ENCODE peak calls at places on chromosome 14, in seven cellular contexts. L is Calu3, G is A172, M is H54, S is GM13976, F is WTC11, V is NCI-H1436 treated with DMSO at 0.1 percent for 48 hours. A is an unnamed sample.

GRCh38 chr14:105682956-105683570 is 156.7 kb downstream of the TMEM121 start:
- DNase-seq in V (no peak), F (no peak), L (no peak), M (no peak), G (no peak), S (no peak), A (no peak)

GRCh38 chr14:74697543-74697942 is 15.3 kb downstream of the AREL1 start:
- DNase-seq in V (no peak), M (peak), S (no peak), L (no peak), F (no peak), G (peak), A (no peak)

GRCh38 chr14:61420326-61420725 is 98.9 kb downstream of the PRKCH start:
- DNase-seq in L (no peak), G (peak), S (no peak), V (no peak), M (peak), F (no peak), A (peak)

GRCh38 chr14:54267172-54267571 is 129.6 kb upstream of the CDKN3 start:
- DNase-seq in M (no peak), S (peak), G (no peak), V (no peak), L (no peak), F (no peak), A (no peak)

GRCh38 chr14:75861161-75861621 is 120.6 kb downstream of the TGFB3 start:
- DNase-seq in S (no peak), G (peak), V (no peak), F (no peak), L (no peak), M (no peak), A (no peak)

GRCh38 chr14:89447182-89447970 is 30.3 kb upstream of the FOXN3 start:
- DNase-seq in M (no peak), V (no peak), L (no peak), S (no peak), G (no peak), F (no peak), A (no peak)

GRCh38 chr14:55802986-55803431 is 223.0 kb downstream of the KTN1 start:
- DNase-seq in F (no peak), M (peak), L (peak), G (peak), S (no peak), V (no peak), A (no peak)

GRCh38 chr14:25400607-25401206 is 350.8 kb upstream of the STXBP6 start:
- DNase-seq in V (no peak), G (peak), S (no peak), L (peak), F (peak), M (no peak), A (peak)

GRCh38 chr14:79596531-79596930 is 614.8 kb downstream of the DIO2 start:
- DNase-seq in L (no peak), F (no peak), M (no peak), S (no peak), V (no peak), G (peak), A (peak)

GRCh38 chr14:92688434-92689375 is 59.7 kb downstream of the LGMN start:
- DNase-seq in L (no peak), F (no peak), S (no peak), M (no peak), G (no peak), V (no peak), A (no peak)

GRCh38 chr14:52902971-52903385 is 47.9 kb downstream of the FERMT2 start:
- DNase-seq in G (no peak), M (no peak), S (no peak), F (no peak), L (peak), V (no peak), A (no peak)

GRCh38 chr14:90999299-90999698 is 61.1 kb downstream of the RPS6KA5 start:
- DNase-seq in G (no peak), L (no peak), F (no peak), S (no peak), V (no peak), M (no peak), A (no peak)

GRCh38 chr14:99809864-99810854 is 16.9 kb downstream of the EML1 start:
- DNase-seq in V (no peak), G (no peak), L (no peak), S (no peak), M (no peak), F (no peak), A (no peak)

GRCh38 chr14:34460841-34461240 is 1.2 kb downstream of the SPTSSA start:
- DNase-seq in M (no peak), V (no peak), G (no peak), F (no peak), S (no peak), L (no peak), A (no peak)

GRCh38 chr14:65492277-65492676 is 79.7 kb downstream of the FUT8 start:
- DNase-seq in G (no peak), V (no peak), S (no peak), F (no peak), M (no peak), L (no peak), A (no peak)

GRCh38 chr14:92655802-92656201 is 92.6 kb downstream of the LGMN start:
- DNase-seq in F (no peak), G (no peak), S (no peak), V (no peak), L (no peak), M (no peak), A (no peak)

GRCh38 chr14:103127356-103127755 is 4.1 kb downstream of the TNFAIP2 start:
- DNase-seq in G (no peak), F (peak), V (no peak), M (no peak), S (no peak), L (no peak), A (no peak)

GRCh38 chr14:90574640-90575131 is 177.9 kb downstream of the CALM1 start:
- DNase-seq in L (no peak), M (no peak), G (no peak), V (peak), S (no peak), F (no peak), A (no peak)

GRCh38 chr14:92619671-92620437 is 106.3 kb downstream of the RIN3 start:
- DNase-seq in M (no peak), S (no peak), L (no peak), F (no peak), G (no peak), V (no peak), A (no peak)

GRCh38 chr14:103372017-103372416 is 13.2 kb upstream of the MARK3 start:
- DNase-seq in V (no peak), S (no peak), M (no peak), G (no peak), F (no peak), L (no peak), A (no peak)

GRCh38 chr14:64324461-64325255 is 30.5 kb upstream of the ESR2 start:
- DNase-seq in L (no peak), F (no peak), G (peak), M (no peak), S (no peak), V (no peak), A (no peak)

GRCh38 chr14:104348741-104349140 is 210.4 kb downstream of the KIF26A start:
- DNase-seq in M (no peak), L (no peak), S (no peak), G (no peak), V (no peak), F (no peak), A (no peak)

GRCh38 chr14:61615743-61616523 is 79.4 kb upstream of the HIF1A start:
- DNase-seq in G (no peak), L (no peak), S (no peak), F (no peak), V (no peak), M (no peak), A (no peak)

GRCh38 chr14:33347816-33348215 is 409.1 kb downstream of the NPAS3 start:
- DNase-seq in V (no peak), G (no peak), F (no peak), L (no peak), S (no peak), M (no peak), A (no peak)

GRCh38 chr14:79544671-79545070 is 666.6 kb downstream of the DIO2 start:
- DNase-seq in G (no peak), L (no peak), S (no peak), M (no peak), V (no peak), F (no peak), A (no peak)

GRCh38 chr14:93078830-93079229 is 36.9 kb downstream of the ITPK1 start:
- DNase-seq in V (no peak), S (no peak), G (no peak), M (no peak), F (no peak), L (no peak), A (no peak)

GRCh38 chr14:21317433-21317832 is 37.5 kb downstream of the RPGRIP1 start:
- DNase-seq in S (peak), V (no peak), M (no peak), F (no peak), G (no peak), L (no peak), A (no peak)

GRCh38 chr14:48814562-48814961 is 771.6 kb downstream of the RPS29 start:
- DNase-seq in G (no peak), S (no peak), F (no peak), V (no peak), L (no peak), M (no peak), A (no peak)

GRCh38 chr14:69685716-69686115 is 74.3 kb downstream of the SUSD6 start:
- DNase-seq in L (no peak), M (no peak), G (no peak), S (no peak), V (peak), F (no peak), A (no peak)

GRCh38 chr14:104702673-104703072 is 13.3 kb downstream of the INF2 start:
- DNase-seq in S (no peak), L (no peak), M (no peak), V (no peak), F (no peak), G (no peak), A (no peak)

GRCh38 chr14:84420236-84420635 is 1109.7 kb upstream of the FLRT2 start:
- DNase-seq in V (no peak), L (no peak), M (no peak), S (no peak), G (no peak), F (no peak), A (no peak)

GRCh38 chr14:96584199-96584906 is 82.2 kb downstream of the PAPOLA start:
- DNase-seq in S (peak), L (peak), V (no peak), G (peak), M (no peak), F (peak), A (no peak)

GRCh38 chr14:68546839-68547238 is 246.0 kb downstream of the ZFP36L1 start:
- DNase-seq in L (no peak), F (no peak), V (no peak), S (no peak), G (peak), M (no peak), A (no peak)